ENCODE peak calls at places on chromosomes 7 and 10, in four cellular contexts. One of them, this sample, is unnamed.

GRCh38 chr10:119541459-119542356 is 811 bp downstream of the RGS10 start:
- DNase-seq in GM12891: no peak
- DNase-seq in endothelial cell of umbilical vein: no peak
- DNase-seq in breast epithelium: no peak
- DNase-seq in this sample: no peak

GRCh38 chr10:119412244-119412750 is 130.2 kb downstream of the RGS10 start:
- DNase-seq in GM12891: no peak
- DNase-seq in endothelial cell of umbilical vein: peak
- DNase-seq in breast epithelium: peak
- DNase-seq in this sample: no peak

GRCh38 chr7:148084138-148084537 is 506.4 kb upstream of the C7orf33 start:
- DNase-seq in GM12891: no peak
- DNase-seq in endothelial cell of umbilical vein: no peak
- DNase-seq in breast epithelium: no peak
- DNase-seq in this sample: peak

GRCh38 chr7:75892634-75893272 is 13.9 kb downstream of the RHBDD2 start:
- DNase-seq in GM12891: no peak
- DNase-seq in endothelial cell of umbilical vein: no peak
- DNase-seq in breast epithelium: peak
- DNase-seq in this sample: no peak

GRCh38 chr10:91159254-91159783 is 61.1 kb upstream of the PCGF5 start:
- DNase-seq in GM12891: no peak
- DNase-seq in endothelial cell of umbilical vein: no peak
- DNase-seq in breast epithelium: no peak
- DNase-seq in this sample: no peak

GRCh38 chr10:129877773-129878371 is 86.2 kb downstream of the EBF3 start:
- DNase-seq in GM12891: no peak
- DNase-seq in endothelial cell of umbilical vein: no peak
- DNase-seq in breast epithelium: no peak
- DNase-seq in this sample: peak

GRCh38 chr10:32350811-32351342 is 3.9 kb upstream of the EPC1 start:
- DNase-seq in GM12891: no peak
- DNase-seq in endothelial cell of umbilical vein: no peak
- DNase-seq in breast epithelium: no peak
- DNase-seq in this sample: no peak

GRCh38 chr7:137081694-137082093 is 213.2 kb downstream of the CHRM2 start:
- DNase-seq in GM12891: no peak
- DNase-seq in endothelial cell of umbilical vein: no peak
- DNase-seq in breast epithelium: no peak
- DNase-seq in this sample: no peak

GRCh38 chr10:126663328-126663727 is 7.2 kb downstream of the C10orf90 start:
- DNase-seq in GM12891: no peak
- DNase-seq in endothelial cell of umbilical vein: no peak
- DNase-seq in breast epithelium: peak
- DNase-seq in this sample: no peak

GRCh38 chr7:64868469-64868868 is 34.6 kb upstream of the ZNF273 start:
- DNase-seq in GM12891: no peak
- DNase-seq in endothelial cell of umbilical vein: no peak
- DNase-seq in breast epithelium: no peak
- DNase-seq in this sample: no peak

GRCh38 chr10:91424016-91424415 is 13.9 kb downstream of the HECTD2 start:
- DNase-seq in GM12891: no peak
- DNase-seq in endothelial cell of umbilical vein: no peak
- DNase-seq in breast epithelium: no peak
- DNase-seq in this sample: no peak

GRCh38 chr7:87600130-87601124 is at the start of gene ABCB1:
- DNase-seq in GM12891: peak
- DNase-seq in endothelial cell of umbilical vein: peak
- DNase-seq in breast epithelium: peak
- DNase-seq in this sample: peak

GRCh38 chr7:44618045-44618444 is 11.6 kb downstream of the OGDH start:
- DNase-seq in GM12891: no peak
- DNase-seq in endothelial cell of umbilical vein: no peak
- DNase-seq in breast epithelium: no peak
- DNase-seq in this sample: no peak

GRCh38 chr10:124087672-124088634 is 5.4 kb downstream of the CHST15 start:
- DNase-seq in GM12891: no peak
- DNase-seq in endothelial cell of umbilical vein: no peak
- DNase-seq in breast epithelium: no peak
- DNase-seq in this sample: no peak

GRCh38 chr10:116848032-116848911 is 1.0 kb upstream of the ENO4 start:
- DNase-seq in GM12891: peak
- DNase-seq in endothelial cell of umbilical vein: no peak
- DNase-seq in breast epithelium: no peak
- DNase-seq in this sample: no peak

GRCh38 chr7:114789161-114789560 is 132.7 kb upstream of the MDFIC start:
- DNase-seq in GM12891: no peak
- DNase-seq in endothelial cell of umbilical vein: peak
- DNase-seq in breast epithelium: no peak
- DNase-seq in this sample: no peak

GRCh38 chr7:105621617-105622016 is 40.3 kb upstream of the EFCAB10 start:
- DNase-seq in GM12891: no peak
- DNase-seq in endothelial cell of umbilical vein: peak
- DNase-seq in breast epithelium: no peak
- DNase-seq in this sample: no peak

GRCh38 chr7:93115796-93116195 is 2.0 kb downstream of the SAMD9 start:
- DNase-seq in GM12891: no peak
- DNase-seq in endothelial cell of umbilical vein: no peak
- DNase-seq in breast epithelium: no peak
- DNase-seq in this sample: no peak

GRCh38 chr10:100368721-100369120 is 21.7 kb downstream of the SCD start:
- DNase-seq in GM12891: no peak
- DNase-seq in endothelial cell of umbilical vein: no peak
- DNase-seq in breast epithelium: no peak
- DNase-seq in this sample: no peak

GRCh38 chr10:59678884-59679301 is 30.8 kb downstream of the SLC16A9 start:
- DNase-seq in GM12891: no peak
- DNase-seq in endothelial cell of umbilical vein: peak
- DNase-seq in breast epithelium: no peak
- DNase-seq in this sample: no peak

GRCh38 chr10:50536617-50537252 is 87.0 kb downstream of the SGMS1 start:
- DNase-seq in GM12891: no peak
- DNase-seq in endothelial cell of umbilical vein: peak
- DNase-seq in breast epithelium: no peak
- DNase-seq in this sample: no peak

GRCh38 chr7:155644971-155645509 is 579 bp downstream of the RBM33 start:
- DNase-seq in GM12891: no peak
- DNase-seq in endothelial cell of umbilical vein: peak
- DNase-seq in breast epithelium: peak
- DNase-seq in this sample: no peak

GRCh38 chr10:104450490-104450889 is 96.9 kb downstream of the CFAP58 start:
- DNase-seq in GM12891: no peak
- DNase-seq in endothelial cell of umbilical vein: no peak
- DNase-seq in breast epithelium: no peak
- DNase-seq in this sample: no peak

GRCh38 chr7:126026421-126027088 is 1096.9 kb upstream of the POT1 start:
- DNase-seq in GM12891: no peak
- DNase-seq in endothelial cell of umbilical vein: no peak
- DNase-seq in breast epithelium: no peak
- DNase-seq in this sample: no peak

GRCh38 chr7:128352636-128353035 is 8.9 kb downstream of the PRRT4 start:
- DNase-seq in GM12891: no peak
- DNase-seq in endothelial cell of umbilical vein: no peak
- DNase-seq in breast epithelium: no peak
- DNase-seq in this sample: no peak

DNA sequence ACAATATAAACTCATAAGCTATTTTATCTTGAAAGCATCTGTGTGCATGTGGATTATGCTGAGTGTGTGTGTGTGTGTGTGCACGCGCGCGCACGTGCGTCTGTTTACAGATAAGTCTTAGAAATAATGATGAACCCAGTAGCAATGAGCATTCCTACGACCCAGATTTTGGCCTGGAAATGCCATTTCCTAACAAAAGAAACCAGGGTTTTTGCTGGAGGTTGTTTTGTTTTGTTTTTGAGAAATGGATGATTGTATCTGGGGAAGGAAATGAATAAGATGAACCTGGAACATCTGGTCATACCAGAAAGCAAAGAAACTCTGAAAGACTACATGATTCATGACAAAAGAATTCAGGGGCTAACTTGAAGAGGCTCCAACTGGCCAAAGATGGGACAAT is 22.1 kb upstream of the LMOD2 start:
- DNase-seq in GM12891: no peak
- DNase-seq in endothelial cell of umbilical vein: peak
- DNase-seq in breast epithelium: no peak
- DNase-seq in this sample: no peak
- TF ChIP-seq POLR2AphosphoS5 in GM12891: no peak
- TF ChIP-seq POLR2AphosphoS5 in endothelial cell of umbilical vein: peak
- TF ChIP-seq POLR2AphosphoS5 in breast epithelium: no peak
- TF ChIP-seq POLR2AphosphoS5 in this sample: no peak

DNA sequence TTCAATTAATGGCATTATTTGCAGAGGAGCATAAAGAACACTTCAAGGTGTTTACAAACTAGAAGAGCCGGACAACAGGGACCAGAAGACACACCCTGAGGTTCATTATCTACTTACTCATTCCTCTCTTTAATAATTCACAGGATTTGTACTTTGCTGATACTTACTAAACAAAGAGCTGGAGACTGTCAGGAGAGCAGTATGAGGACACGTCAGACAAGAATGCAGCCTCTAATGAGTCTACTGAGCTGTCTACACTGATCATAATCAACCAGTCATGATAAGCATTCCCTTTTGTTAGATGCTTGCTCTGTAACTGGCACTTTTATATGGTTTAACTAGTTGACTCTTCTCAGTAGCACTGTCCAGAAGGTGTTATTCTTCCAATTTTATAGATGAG is 243.4 kb upstream of the CDC14C start:
- DNase-seq in GM12891: no peak
- DNase-seq in endothelial cell of umbilical vein: no peak
- DNase-seq in breast epithelium: no peak
- DNase-seq in this sample: no peak
- TF ChIP-seq POLR2AphosphoS5 in GM12891: no peak
- TF ChIP-seq POLR2AphosphoS5 in endothelial cell of umbilical vein: no peak
- TF ChIP-seq POLR2AphosphoS5 in breast epithelium: no peak
- TF ChIP-seq POLR2AphosphoS5 in this sample: no peak

GRCh38 chr10:125225051-125225450 is 64.7 kb upstream of the CTBP2 start:
- DNase-seq in GM12891: no peak
- DNase-seq in endothelial cell of umbilical vein: no peak
- DNase-seq in breast epithelium: no peak
- DNase-seq in this sample: peak
- TF ChIP-seq POLR2AphosphoS5 in GM12891: no peak
- TF ChIP-seq POLR2AphosphoS5 in endothelial cell of umbilical vein: no peak
- TF ChIP-seq POLR2AphosphoS5 in breast epithelium: no peak
- TF ChIP-seq POLR2AphosphoS5 in this sample: no peak

GRCh38 chr7:30134523-30135270 is at the start of gene MTURN:
- DNase-seq in GM12891: peak
- DNase-seq in endothelial cell of umbilical vein: peak
- DNase-seq in breast epithelium: peak
- DNase-seq in this sample: peak
- TF ChIP-seq POLR2AphosphoS5 in GM12891: no peak
- TF ChIP-seq POLR2AphosphoS5 in endothelial cell of umbilical vein: no peak
- TF ChIP-seq POLR2AphosphoS5 in breast epithelium: no peak
- TF ChIP-seq POLR2AphosphoS5 in this sample: no peak

DNA sequence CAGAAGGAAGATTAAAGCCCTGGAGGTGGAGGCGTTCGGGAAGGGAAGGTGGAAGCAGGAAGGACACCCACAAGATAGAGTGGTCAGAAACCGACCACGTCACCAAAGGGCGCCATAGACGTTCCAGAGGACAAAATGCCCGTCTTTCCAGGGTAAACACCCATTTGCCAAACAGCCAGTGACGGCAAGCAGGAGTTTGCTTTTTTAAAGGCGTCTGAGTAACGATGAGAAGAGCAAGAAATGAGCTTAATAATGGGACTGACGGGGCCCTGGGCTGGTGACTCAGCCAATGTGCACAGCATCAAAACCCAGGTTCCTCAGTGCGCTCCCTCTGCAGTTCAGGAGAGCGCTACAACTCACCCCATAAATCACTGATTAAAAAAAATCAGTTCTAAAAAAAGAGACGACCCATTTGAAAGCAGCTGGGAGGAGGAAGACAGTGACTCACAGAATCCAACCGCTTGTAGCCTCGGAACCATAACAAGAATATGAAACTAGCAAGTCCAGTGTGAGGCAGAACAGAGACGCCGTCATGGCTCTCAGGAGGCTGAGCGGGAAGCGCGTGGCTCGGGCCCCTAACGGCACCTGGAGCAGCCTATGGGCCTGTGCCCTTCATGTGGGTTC is 5.9 kb downstream of the DIP2C start:
- DNase-seq in GM12891: no peak
- DNase-seq in endothelial cell of umbilical vein: no peak
- DNase-seq in breast epithelium: no peak
- DNase-seq in this sample: no peak
- TF ChIP-seq POLR2AphosphoS5 in GM12891: no peak
- TF ChIP-seq POLR2AphosphoS5 in endothelial cell of umbilical vein: no peak
- TF ChIP-seq POLR2AphosphoS5 in breast epithelium: no peak
- TF ChIP-seq POLR2AphosphoS5 in this sample: no peak

GRCh38 chr10:72050873-72051272 is 37.5 kb downstream of the SPOCK2 start:
- DNase-seq in GM12891: no peak
- DNase-seq in endothelial cell of umbilical vein: no peak
- DNase-seq in breast epithelium: no peak
- DNase-seq in this sample: no peak

GRCh38 chr10:72045586-72045985 is 42.8 kb downstream of the SPOCK2 start:
- DNase-seq in GM12891: no peak
- DNase-seq in endothelial cell of umbilical vein: no peak
- DNase-seq in breast epithelium: no peak
- DNase-seq in this sample: no peak

GRCh38 chr10:72049969-72050781 is 38.2 kb downstream of the SPOCK2 start:
- DNase-seq in GM12891: no peak
- DNase-seq in endothelial cell of umbilical vein: no peak
- DNase-seq in breast epithelium: no peak
- DNase-seq in this sample: no peak

GRCh38 chr10:72049472-72049871 is 38.9 kb downstream of the SPOCK2 start:
- DNase-seq in GM12891: no peak
- DNase-seq in endothelial cell of umbilical vein: no peak
- DNase-seq in breast epithelium: no peak
- DNase-seq in this sample: no peak

DNA sequence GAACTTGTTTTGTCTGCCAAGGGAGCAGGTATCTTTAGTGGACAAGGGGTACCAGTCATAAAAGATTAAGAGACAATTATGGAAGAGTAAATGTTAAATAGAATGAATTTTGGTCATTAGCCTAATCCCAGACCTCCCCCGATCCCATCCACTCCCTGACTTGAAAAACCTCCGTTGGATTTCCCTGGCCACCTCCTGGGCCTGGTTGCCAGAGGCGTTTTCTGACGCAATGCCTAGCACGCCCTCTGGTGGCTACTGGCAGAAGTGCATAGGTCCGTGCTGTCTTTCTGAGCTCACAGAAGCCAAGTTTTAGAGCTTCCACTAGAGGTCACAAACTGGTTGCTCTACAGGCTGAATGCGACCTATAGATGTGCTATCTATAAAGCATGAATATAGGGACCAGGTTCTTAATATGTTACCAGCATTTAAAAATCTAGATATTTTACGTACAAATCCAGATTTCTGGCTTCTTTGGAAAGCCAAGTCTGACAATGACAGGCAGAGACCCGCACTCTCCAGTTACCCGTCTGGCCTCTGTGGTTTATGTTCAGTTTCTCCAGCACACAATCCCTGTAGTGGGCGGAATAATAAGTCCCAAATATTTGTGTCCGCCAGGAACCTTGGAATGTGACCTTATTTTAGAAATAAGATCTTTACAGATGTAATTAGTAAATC is 39.8 kb downstream of the SPOCK2 start:
- DNase-seq in GM12891: peak
- DNase-seq in endothelial cell of umbilical vein: peak
- DNase-seq in breast epithelium: peak
- DNase-seq in this sample: peak
- TF ChIP-seq POLR2AphosphoS5 in GM12891: no peak
- TF ChIP-seq POLR2AphosphoS5 in endothelial cell of umbilical vein: no peak
- TF ChIP-seq POLR2AphosphoS5 in breast epithelium: peak
- TF ChIP-seq POLR2AphosphoS5 in this sample: no peak

GRCh38 chr7:16399265-16399801 is 22.0 kb downstream of the CRPPA start:
- DNase-seq in GM12891: no peak
- DNase-seq in endothelial cell of umbilical vein: peak
- DNase-seq in breast epithelium: no peak
- DNase-seq in this sample: no peak
- TF ChIP-seq POLR2AphosphoS5 in GM12891: no peak
- TF ChIP-seq POLR2AphosphoS5 in endothelial cell of umbilical vein: no peak
- TF ChIP-seq POLR2AphosphoS5 in breast epithelium: no peak
- TF ChIP-seq POLR2AphosphoS5 in this sample: no peak

This sample was measured in H1.